ENCODE peak calls at places on chromosome X, in seven cellular contexts. H is ascending aorta, J is mammary epithelial cell, L is tibial artery, D is lower leg skin, Q is bronchial epithelial cell, V is AG09319. B is an unnamed sample.
A peak's percentile ranks its signal among the peaks of the same experiment; 100 is the strongest.

GRCh38 chrX:17298564-17298963 is 76.4 kb upstream of the NHS start:
- DNase-seq in H (no peak), J (no peak), L (no peak), D (no peak), Q (no peak), V (no peak), B (no peak)

GRCh38 chrX:26653050-26653449 is 437.1 kb downstream of the MAGEB5 start:
- DNase-seq in H (no peak), J (no peak), L (no peak), D (no peak), Q (no peak), V (no peak), B (no peak)

GRCh38 chrX:16797358-16797757 is 11.1 kb downstream of the TXLNG start:
- DNase-seq in H (no peak), J (no peak), L (peak; percentile 32), D (no peak), Q (no peak), V (no peak), B (peak; percentile 79)

GRCh38 chrX:120566817-120567216 is 6.1 kb upstream of the CUL4B start:
- DNase-seq in H (no peak), J (no peak), L (no peak), D (no peak), Q (no peak), V (no peak), B (no peak)

GRCh38 chrX:51899741-51900140 is 6.3 kb downstream of the MAGED1 start:
- DNase-seq in H (no peak), J (no peak), L (no peak), D (no peak), Q (no peak), V (no peak), B (peak; percentile 31)

GRCh38 chrX:17854521-17854920 is 6.6 kb downstream of the RAI2 start:
- DNase-seq in H (no peak), J (no peak), L (no peak), D (no peak), Q (no peak), V (no peak), B (no peak)

GRCh38 chrX:27380163-27380845 is 82.8 kb downstream of the PPP4R3C start:
- DNase-seq in H (no peak), J (no peak), L (no peak), D (no peak), Q (no peak), V (no peak), B (no peak)

GRCh38 chrX:32852203-32852602 is 359.1 kb downstream of the DMD start:
- DNase-seq in H (no peak), J (no peak), L (no peak), D (no peak), Q (no peak), V (no peak), B (no peak)

GRCh38 chrX:63471004-63471403 is 119.9 kb upstream of the SPIN4 start:
- DNase-seq in H (no peak), J (no peak), L (no peak), D (no peak), Q (no peak), V (no peak), B (no peak)

GRCh38 chrX:136200466-136200865 is 50.7 kb downstream of the MAP7D3 start:
- DNase-seq in H (no peak), J (peak; percentile 11), L (no peak), D (no peak), Q (no peak), V (no peak), B (peak; percentile 38)

GRCh38 chrX:33014086-33014485 is 197.3 kb downstream of the DMD start:
- DNase-seq in H (no peak), J (no peak), L (no peak), D (no peak), Q (no peak), V (no peak), B (no peak)

GRCh38 chrX:9339603-9340569 is 125.0 kb upstream of the TBL1X start:
- DNase-seq in H (no peak), J (no peak), L (no peak), D (peak; percentile 16), Q (no peak), V (no peak), B (peak; percentile 5)

GRCh38 chrX:154607370-154607769 is 11.7 kb downstream of the CTAG1B start:
- DNase-seq in H (no peak), J (no peak), L (no peak), D (no peak), Q (no peak), V (no peak), B (no peak)

GRCh38 chrX:84469226-84469625 is 33.0 kb downstream of the HDX start:
- DNase-seq in H (no peak), J (peak; percentile 32), L (no peak), D (no peak), Q (peak; percentile 35), V (no peak), B (peak; percentile 3)

GRCh38 chrX:107205770-107206696 is at the start of the genes DNAAF6 and NUP62CL:
- DNase-seq in H (peak; percentile 12), J (peak; percentile 69), L (peak; percentile 24), D (peak; percentile 16), Q (peak; percentile 57), V (no peak), B (peak; percentile 4)

GRCh38 chrX:20056704-20057103 is 60.0 kb downstream of the MAP7D2 start:
- DNase-seq in H (no peak), J (peak; percentile 90), L (no peak), D (no peak), Q (peak; percentile 91), V (no peak), B (no peak)

GRCh38 chrX:64850371-64851082 is 125.7 kb downstream of the ZC4H2 start:
- DNase-seq in H (no peak), J (no peak), L (no peak), D (no peak), Q (no peak), V (no peak), B (no peak)

GRCh38 chrX:7120578-7121219 is 26.8 kb upstream of the STS start:
- DNase-seq in H (no peak), J (peak; percentile 4), L (no peak), D (no peak), Q (peak; percentile 42), V (no peak), B (peak; percentile 29)

GRCh38 chrX:47380268-47380667 is 9.9 kb downstream of the ZNF157 start:
- DNase-seq in H (no peak), J (peak; percentile 45), L (peak; percentile 21), D (peak; percentile 21), Q (peak; percentile 66), V (no peak), B (no peak)

GRCh38 chrX:86171366-86171765 is 23.1 kb downstream of the DACH2 start:
- DNase-seq in H (no peak), J (peak; percentile 51), L (no peak), D (no peak), Q (peak; percentile 50), V (no peak), B (peak; percentile 2)

DNA sequence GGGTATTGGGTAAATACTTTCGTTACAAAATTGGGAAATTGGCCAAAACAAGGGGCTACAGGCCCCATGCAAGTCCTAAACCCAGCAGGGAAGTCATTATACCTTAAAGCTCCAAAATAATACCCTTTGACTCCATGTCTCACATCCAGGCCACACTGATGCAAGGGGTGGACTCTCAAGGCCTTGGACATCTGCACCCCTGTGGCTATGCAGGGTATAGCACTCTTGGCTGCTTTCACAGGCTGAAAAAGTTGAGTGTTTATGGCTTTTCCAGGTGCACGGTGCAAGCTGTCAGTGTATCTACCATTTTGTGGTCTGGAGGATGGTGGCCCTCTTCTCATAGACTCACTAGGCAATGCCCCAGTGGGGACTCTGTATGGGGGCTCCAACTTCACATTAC is 326.5 kb downstream of the TEX13C start:
- DNase-seq in H (no peak), J (no peak), L (no peak), D (no peak), Q (no peak), V (no peak), B (no peak)
- TF ChIP-seq CTCF in H (no peak), J (no peak), L (no peak), D (no peak), Q (peak; percentile 19), V (no peak), B (peak; percentile 11)

GRCh38 chrX:31658360-31658759 is 586.5 kb upstream of the FTHL17 start:
- DNase-seq in H (no peak), J (no peak), L (no peak), D (no peak), Q (peak; percentile 29), V (no peak), B (peak; percentile 31)
- TF ChIP-seq CTCF in H (peak; percentile 24), J (peak; percentile 73), L (peak; percentile 43), D (no peak), Q (no peak), V (peak; percentile 48), B (peak; percentile 39)

GRCh38 chrX:153411988-153412574 is 809 bp downstream of the ZFP92 start:
- DNase-seq in H (no peak), J (peak; percentile 4), L (no peak), D (no peak), Q (peak; percentile 8), V (no peak), B (no peak)

GRCh38 chrX:153413731-153414130 is 2.5 kb downstream of the ZFP92 start:
- DNase-seq in H (no peak), J (no peak), L (no peak), D (no peak), Q (no peak), V (no peak), B (no peak)

GRCh38 chrX:153414838-153415552 is 3.7 kb downstream of the ZFP92 start:
- DNase-seq in H (no peak), J (no peak), L (no peak), D (no peak), Q (no peak), V (no peak), B (peak; percentile 2)

GRCh38 chrX:153411255-153411987 is at the start of gene ZFP92:
- DNase-seq in H (no peak), J (no peak), L (no peak), D (no peak), Q (no peak), V (no peak), B (no peak)

DNA sequence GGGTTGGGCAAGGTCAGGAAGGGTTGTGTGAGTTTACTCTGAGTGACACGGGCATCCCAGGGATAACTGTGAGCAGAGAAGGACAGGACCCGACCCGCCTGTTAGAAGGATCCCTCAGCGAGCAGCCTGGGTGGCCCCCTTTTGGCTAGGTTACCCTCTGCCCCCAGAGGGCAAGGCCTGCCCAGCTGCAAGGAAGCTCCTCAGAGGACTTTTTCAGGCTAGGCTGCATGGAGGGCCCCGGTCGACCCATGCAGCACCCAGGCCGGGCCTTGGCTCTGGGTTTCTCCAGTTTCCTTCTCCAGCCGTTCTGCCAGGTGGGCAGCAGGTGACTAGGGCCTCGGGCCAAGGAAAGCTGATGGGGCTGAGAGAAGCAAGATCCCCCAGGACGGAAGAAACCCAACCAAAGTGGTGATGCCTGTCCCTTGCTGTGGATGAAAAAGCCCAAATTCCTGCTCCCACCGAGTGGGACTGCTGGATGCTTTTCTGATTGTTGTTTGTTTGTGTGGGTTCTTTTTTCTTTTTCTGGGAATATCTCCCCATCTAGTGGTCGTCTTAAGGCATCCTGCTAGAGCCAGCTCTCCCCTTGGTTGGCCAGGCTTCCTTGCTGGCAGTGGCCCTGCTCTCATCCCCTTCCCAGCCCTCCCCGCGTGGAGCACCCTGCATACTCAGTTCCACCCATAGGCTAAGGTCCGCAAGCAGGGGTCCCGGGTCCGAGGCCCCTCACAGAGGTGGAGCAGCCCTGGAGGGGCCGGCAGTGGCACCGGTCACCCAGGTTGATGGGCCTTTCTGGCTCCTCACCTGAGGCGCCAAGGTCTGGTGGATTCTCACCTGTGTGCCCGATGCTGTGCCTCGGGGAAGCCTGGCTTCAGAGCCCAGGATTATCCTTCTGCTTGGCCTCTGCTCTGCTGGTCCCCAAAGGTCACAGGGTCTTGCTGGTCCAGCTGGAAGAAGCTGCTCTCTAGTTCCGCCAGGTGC is 1.8 kb downstream of the ZFP92 start:
- DNase-seq in H (no peak), J (no peak), L (no peak), D (no peak), Q (no peak), V (no peak), B (no peak)
- TF ChIP-seq CTCF in H (no peak), J (no peak), L (no peak), D (no peak), Q (no peak), V (no peak), B (no peak)

GRCh38 chrX:72545990-72546389 is 26.7 kb downstream of the HDAC8 start:
- DNase-seq in H (no peak), J (no peak), L (no peak), D (no peak), Q (no peak), V (no peak), B (no peak)
- TF ChIP-seq CTCF in H (no peak), J (no peak), L (no peak), D (no peak), Q (no peak), V (no peak), B (no peak)